ENCODE peak calls at places on chromosome 20, in ten cellular contexts. One of them, this sample, is unnamed.

GRCh38 chr20:10857362-10858070 is 183.7 kb upstream of the JAG1 start:
- DNase-seq in lung: no peak
- DNase-seq in fibroblast of the aortic adventitia: peak; percentile 93
- DNase-seq in cardiac fibroblast: peak; percentile 94
- DNase-seq in MM.1S: no peak
- DNase-seq in pancreas: peak; percentile 67
- DNase-seq in CD4-positive, alpha-beta T cell: no peak
- DNase-seq in HCT116: no peak
- DNase-seq in fibroblast of lung: peak; percentile 65
- DNase-seq in osteocyte: no peak
- DNase-seq in this sample: no peak

GRCh38 chr20:17995967-17996819 is 27.4 kb downstream of the MGME1 start:
- DNase-seq in MM.1S: peak; percentile 62
- DNase-seq in pancreas: no peak
- DNase-seq in fibroblast of the aortic adventitia: peak; percentile 86
- DNase-seq in lung: peak; percentile 42
- DNase-seq in osteocyte: no peak
- DNase-seq in CD4-positive, alpha-beta T cell: no peak
- DNase-seq in HCT116: peak; percentile 26
- DNase-seq in cardiac fibroblast: peak; percentile 82
- DNase-seq in fibroblast of lung: peak; percentile 78
- DNase-seq in this sample: no peak

GRCh38 chr20:19598117-19598516 is 159.9 kb upstream of the RIN2 start:
- DNase-seq in fibroblast of the aortic adventitia: no peak
- DNase-seq in pancreas: no peak
- DNase-seq in MM.1S: no peak
- DNase-seq in fibroblast of lung: no peak
- DNase-seq in CD4-positive, alpha-beta T cell: no peak
- DNase-seq in osteocyte: no peak
- DNase-seq in cardiac fibroblast: no peak
- DNase-seq in HCT116: no peak
- DNase-seq in lung: no peak
- DNase-seq in this sample: no peak

GRCh38 chr20:23255106-23255505 is 95.5 kb upstream of the NXT1 start:
- DNase-seq in fibroblast of lung: no peak
- DNase-seq in HCT116: no peak
- DNase-seq in MM.1S: no peak
- DNase-seq in osteocyte: peak; percentile 57
- DNase-seq in fibroblast of the aortic adventitia: no peak
- DNase-seq in CD4-positive, alpha-beta T cell: no peak
- DNase-seq in lung: no peak
- DNase-seq in pancreas: no peak
- DNase-seq in cardiac fibroblast: no peak
- DNase-seq in this sample: no peak

GRCh38 chr20:64104667-64105451 is 2.5 kb downstream of the NPBWR2 start:
- DNase-seq in HCT116: no peak
- DNase-seq in CD4-positive, alpha-beta T cell: no peak
- DNase-seq in lung: no peak
- DNase-seq in fibroblast of lung: no peak
- DNase-seq in pancreas: no peak
- DNase-seq in MM.1S: no peak
- DNase-seq in osteocyte: no peak
- DNase-seq in fibroblast of the aortic adventitia: no peak
- DNase-seq in cardiac fibroblast: no peak
- DNase-seq in this sample: peak; percentile 13

GRCh38 chr20:37903317-37904007 is 535 bp downstream of the VSTM2L start:
- DNase-seq in fibroblast of lung: no peak
- DNase-seq in cardiac fibroblast: no peak
- DNase-seq in lung: no peak
- DNase-seq in MM.1S: no peak
- DNase-seq in fibroblast of the aortic adventitia: no peak
- DNase-seq in HCT116: no peak
- DNase-seq in pancreas: no peak
- DNase-seq in osteocyte: no peak
- DNase-seq in CD4-positive, alpha-beta T cell: no peak
- DNase-seq in this sample: no peak

GRCh38 chr20:47205577-47206123 is 150.8 kb downstream of the ZMYND8 start:
- DNase-seq in HCT116: peak; percentile 77
- DNase-seq in lung: peak; percentile 34
- DNase-seq in CD4-positive, alpha-beta T cell: no peak
- DNase-seq in fibroblast of lung: peak; percentile 83
- DNase-seq in osteocyte: no peak
- DNase-seq in cardiac fibroblast: peak; percentile 91
- DNase-seq in fibroblast of the aortic adventitia: peak; percentile 81
- DNase-seq in MM.1S: peak; percentile 60
- DNase-seq in pancreas: no peak
- DNase-seq in this sample: no peak

GRCh38 chr20:46127396-46128010 is 9.4 kb downstream of the CD40 start:
- DNase-seq in cardiac fibroblast: no peak
- DNase-seq in fibroblast of the aortic adventitia: no peak
- DNase-seq in fibroblast of lung: no peak
- DNase-seq in pancreas: no peak
- DNase-seq in osteocyte: no peak
- DNase-seq in MM.1S: no peak
- DNase-seq in HCT116: no peak
- DNase-seq in CD4-positive, alpha-beta T cell: no peak
- DNase-seq in lung: no peak
- DNase-seq in this sample: no peak

GRCh38 chr20:23103284-23104018 is 17.3 kb upstream of the CD93 start:
- DNase-seq in CD4-positive, alpha-beta T cell: no peak
- DNase-seq in lung: no peak
- DNase-seq in fibroblast of the aortic adventitia: peak; percentile 46
- DNase-seq in cardiac fibroblast: peak; percentile 85
- DNase-seq in fibroblast of lung: peak; percentile 26
- DNase-seq in osteocyte: no peak
- DNase-seq in pancreas: no peak
- DNase-seq in HCT116: no peak
- DNase-seq in MM.1S: no peak
- DNase-seq in this sample: no peak

GRCh38 chr20:16666272-16666671 is 63.6 kb upstream of the SNRPB2 start:
- DNase-seq in MM.1S: no peak
- DNase-seq in cardiac fibroblast: no peak
- DNase-seq in CD4-positive, alpha-beta T cell: no peak
- DNase-seq in osteocyte: no peak
- DNase-seq in pancreas: no peak
- DNase-seq in fibroblast of lung: no peak
- DNase-seq in fibroblast of the aortic adventitia: no peak
- DNase-seq in lung: no peak
- DNase-seq in HCT116: no peak
- DNase-seq in this sample: no peak
- TF ChIP-seq CTCF in MM.1S: peak; percentile 4
- TF ChIP-seq CTCF in cardiac fibroblast: peak; percentile 8
- TF ChIP-seq CTCF in CD4-positive, alpha-beta T cell: no peak
- TF ChIP-seq CTCF in osteocyte: no peak
- TF ChIP-seq CTCF in pancreas: no peak
- TF ChIP-seq CTCF in fibroblast of lung: no peak
- TF ChIP-seq CTCF in fibroblast of the aortic adventitia: peak; percentile 25
- TF ChIP-seq CTCF in lung: no peak
- TF ChIP-seq CTCF in HCT116: peak; percentile 42
- TF ChIP-seq CTCF in this sample: no peak

DNA sequence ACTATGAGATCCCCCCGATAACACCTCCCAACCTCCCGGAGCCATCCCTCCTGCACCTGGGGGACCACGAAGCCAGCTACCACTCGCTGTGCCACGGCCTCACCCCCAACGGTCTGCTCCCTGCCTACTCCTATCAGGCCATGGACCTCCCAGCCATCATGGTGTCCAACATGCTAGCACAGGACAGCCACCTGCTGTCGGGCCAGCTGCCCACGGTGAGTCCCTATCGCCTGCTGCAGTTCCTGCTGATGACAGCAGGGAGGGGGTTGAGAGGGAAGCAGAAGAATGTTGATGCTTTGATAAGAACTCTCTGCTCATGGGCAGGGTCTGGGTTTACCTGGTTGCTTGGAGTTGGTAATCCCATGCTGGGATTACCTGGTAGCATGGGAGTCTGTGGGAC is 91.9 kb downstream of the TOX2 start:
- DNase-seq in HCT116: no peak
- DNase-seq in fibroblast of the aortic adventitia: no peak
- DNase-seq in osteocyte: no peak
- DNase-seq in CD4-positive, alpha-beta T cell: no peak
- DNase-seq in lung: no peak
- DNase-seq in fibroblast of lung: no peak
- DNase-seq in cardiac fibroblast: no peak
- DNase-seq in MM.1S: no peak
- DNase-seq in pancreas: no peak
- DNase-seq in this sample: no peak
- TF ChIP-seq CTCF in HCT116: no peak
- TF ChIP-seq CTCF in fibroblast of the aortic adventitia: no peak
- TF ChIP-seq CTCF in osteocyte: no peak
- TF ChIP-seq CTCF in CD4-positive, alpha-beta T cell: no peak
- TF ChIP-seq CTCF in lung: no peak
- TF ChIP-seq CTCF in fibroblast of lung: no peak
- TF ChIP-seq CTCF in cardiac fibroblast: no peak
- TF ChIP-seq CTCF in MM.1S: no peak
- TF ChIP-seq CTCF in pancreas: no peak
- TF ChIP-seq CTCF in this sample: no peak

GRCh38 chr20:58627212-58628072 is 23.6 kb upstream of the STX16 start:
- DNase-seq in osteocyte: no peak
- DNase-seq in HCT116: no peak
- DNase-seq in pancreas: no peak
- DNase-seq in lung: no peak
- DNase-seq in fibroblast of the aortic adventitia: no peak
- DNase-seq in fibroblast of lung: no peak
- DNase-seq in MM.1S: no peak
- DNase-seq in CD4-positive, alpha-beta T cell: peak; percentile 41
- DNase-seq in cardiac fibroblast: no peak
- DNase-seq in this sample: no peak

GRCh38 chr20:58629213-58629575 is 21.9 kb upstream of the STX16 start:
- DNase-seq in fibroblast of lung: no peak
- DNase-seq in lung: no peak
- DNase-seq in pancreas: no peak
- DNase-seq in fibroblast of the aortic adventitia: no peak
- DNase-seq in MM.1S: no peak
- DNase-seq in HCT116: no peak
- DNase-seq in CD4-positive, alpha-beta T cell: no peak
- DNase-seq in osteocyte: no peak
- DNase-seq in cardiac fibroblast: no peak
- DNase-seq in this sample: no peak

GRCh38 chr20:58626076-58626475 is 25.0 kb upstream of the STX16 start:
- DNase-seq in CD4-positive, alpha-beta T cell: no peak
- DNase-seq in osteocyte: no peak
- DNase-seq in cardiac fibroblast: no peak
- DNase-seq in fibroblast of lung: no peak
- DNase-seq in MM.1S: no peak
- DNase-seq in lung: no peak
- DNase-seq in HCT116: no peak
- DNase-seq in pancreas: no peak
- DNase-seq in fibroblast of the aortic adventitia: no peak
- DNase-seq in this sample: no peak

GRCh38 chr20:58630063-58630462 is 21.0 kb upstream of the STX16 start:
- DNase-seq in fibroblast of the aortic adventitia: peak; percentile 68
- DNase-seq in HCT116: no peak
- DNase-seq in fibroblast of lung: no peak
- DNase-seq in pancreas: no peak
- DNase-seq in cardiac fibroblast: peak; percentile 78
- DNase-seq in osteocyte: no peak
- DNase-seq in CD4-positive, alpha-beta T cell: no peak
- DNase-seq in MM.1S: no peak
- DNase-seq in lung: no peak
- DNase-seq in this sample: no peak

DNA sequence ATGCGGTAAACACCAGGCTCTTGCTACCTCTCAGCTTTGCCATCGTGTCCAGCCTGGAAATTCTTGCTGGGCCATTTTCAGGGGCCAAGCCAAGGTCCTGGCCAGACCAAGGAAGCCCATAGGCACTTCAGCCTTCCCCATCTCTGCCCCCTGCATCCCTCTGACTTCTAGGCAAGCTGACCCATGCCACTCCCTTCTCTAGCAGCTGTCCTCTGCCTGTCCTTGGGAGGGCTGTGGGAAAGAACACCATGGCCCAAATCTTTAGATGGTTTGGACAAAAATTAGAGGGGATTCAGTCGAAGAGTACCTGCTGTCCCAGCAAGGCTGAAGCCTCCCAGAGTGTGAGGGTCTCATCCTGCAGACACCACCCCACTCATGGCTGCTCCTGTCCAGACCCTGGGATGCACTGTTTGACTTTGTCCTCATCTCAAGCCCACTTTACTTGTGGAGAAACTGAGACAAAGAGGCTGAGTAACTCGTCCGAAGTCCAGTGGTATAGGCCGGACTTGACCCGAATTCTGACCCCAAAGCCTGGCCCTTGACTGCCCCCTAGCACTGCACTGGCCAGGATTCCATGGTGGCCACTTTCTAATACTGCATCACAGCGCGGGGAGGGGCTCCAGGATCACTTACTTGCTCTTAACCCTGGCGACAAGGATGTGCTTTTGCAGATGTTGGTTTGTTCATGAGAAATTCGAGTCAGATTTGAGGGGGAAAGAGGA is 22.4 kb upstream of the STX16 start:
- DNase-seq in osteocyte: no peak
- DNase-seq in fibroblast of the aortic adventitia: no peak
- DNase-seq in cardiac fibroblast: no peak
- DNase-seq in lung: no peak
- DNase-seq in HCT116: no peak
- DNase-seq in pancreas: no peak
- DNase-seq in CD4-positive, alpha-beta T cell: no peak
- DNase-seq in MM.1S: no peak
- DNase-seq in fibroblast of lung: no peak
- DNase-seq in this sample: no peak
- TF ChIP-seq CTCF in osteocyte: no peak
- TF ChIP-seq CTCF in fibroblast of the aortic adventitia: no peak
- TF ChIP-seq CTCF in cardiac fibroblast: no peak
- TF ChIP-seq CTCF in lung: no peak
- TF ChIP-seq CTCF in HCT116: no peak
- TF ChIP-seq CTCF in pancreas: no peak
- TF ChIP-seq CTCF in CD4-positive, alpha-beta T cell: no peak
- TF ChIP-seq CTCF in MM.1S: no peak
- TF ChIP-seq CTCF in fibroblast of lung: no peak
- TF ChIP-seq CTCF in this sample: no peak

GRCh38 chr20:61579908-61580307 is 327.8 kb downstream of the CDH4 start:
- DNase-seq in HCT116: no peak
- DNase-seq in lung: no peak
- DNase-seq in fibroblast of the aortic adventitia: no peak
- DNase-seq in osteocyte: no peak
- DNase-seq in fibroblast of lung: no peak
- DNase-seq in cardiac fibroblast: no peak
- DNase-seq in MM.1S: no peak
- DNase-seq in CD4-positive, alpha-beta T cell: no peak
- DNase-seq in pancreas: peak; percentile 52
- DNase-seq in this sample: no peak

GRCh38 chr20:61582196-61582923 is 330.3 kb downstream of the CDH4 start:
- DNase-seq in fibroblast of lung: no peak
- DNase-seq in lung: no peak
- DNase-seq in MM.1S: no peak
- DNase-seq in HCT116: no peak
- DNase-seq in osteocyte: no peak
- DNase-seq in fibroblast of the aortic adventitia: no peak
- DNase-seq in cardiac fibroblast: no peak
- DNase-seq in CD4-positive, alpha-beta T cell: no peak
- DNase-seq in pancreas: no peak
- DNase-seq in this sample: no peak

GRCh38 chr20:61580958-61581824 is 329.1 kb downstream of the CDH4 start:
- DNase-seq in MM.1S: no peak
- DNase-seq in pancreas: no peak
- DNase-seq in HCT116: no peak
- DNase-seq in cardiac fibroblast: no peak
- DNase-seq in osteocyte: no peak
- DNase-seq in fibroblast of lung: no peak
- DNase-seq in CD4-positive, alpha-beta T cell: no peak
- DNase-seq in fibroblast of the aortic adventitia: no peak
- DNase-seq in lung: no peak
- DNase-seq in this sample: no peak

GRCh38 chr20:61583356-61583755 is 331.3 kb downstream of the CDH4 start:
- DNase-seq in fibroblast of lung: no peak
- DNase-seq in MM.1S: no peak
- DNase-seq in lung: no peak
- DNase-seq in fibroblast of the aortic adventitia: no peak
- DNase-seq in pancreas: no peak
- DNase-seq in osteocyte: no peak
- DNase-seq in CD4-positive, alpha-beta T cell: no peak
- DNase-seq in HCT116: no peak
- DNase-seq in cardiac fibroblast: no peak
- DNase-seq in this sample: no peak

GRCh38 chr20:61581825-61582188 is 329.7 kb downstream of the CDH4 start:
- DNase-seq in pancreas: no peak
- DNase-seq in osteocyte: no peak
- DNase-seq in cardiac fibroblast: no peak
- DNase-seq in fibroblast of the aortic adventitia: no peak
- DNase-seq in fibroblast of lung: no peak
- DNase-seq in CD4-positive, alpha-beta T cell: no peak
- DNase-seq in lung: no peak
- DNase-seq in MM.1S: no peak
- DNase-seq in HCT116: no peak
- DNase-seq in this sample: no peak
- TF ChIP-seq CTCF in pancreas: no peak
- TF ChIP-seq CTCF in osteocyte: no peak
- TF ChIP-seq CTCF in cardiac fibroblast: no peak
- TF ChIP-seq CTCF in fibroblast of the aortic adventitia: no peak
- TF ChIP-seq CTCF in fibroblast of lung: no peak
- TF ChIP-seq CTCF in CD4-positive, alpha-beta T cell: no peak
- TF ChIP-seq CTCF in lung: no peak
- TF ChIP-seq CTCF in MM.1S: no peak
- TF ChIP-seq CTCF in HCT116: no peak
- TF ChIP-seq CTCF in this sample: no peak